ENCODE peak calls at places on chromosome 11, in four cellular contexts. N, F, S and G are unnamed samples.
A peak's percentile ranks its signal among the peaks of the same experiment; 100 is the strongest.

GRCh38 chr11:2470495-2470894 is 25.7 kb downstream of the KCNQ1 start:
- DNase-seq in N (no peak), F (no peak), S (peak; percentile 43), G (no peak)

GRCh38 chr11:130947481-130947880 is 31.2 kb upstream of the SNX19 start:
- DNase-seq in N (no peak), F (no peak), S (no peak), G (no peak)

GRCh38 chr11:16184588-16184987 is 171.8 kb downstream of the SOX6 start:
- DNase-seq in N (no peak), F (peak; percentile 11), S (no peak), G (peak; percentile 15)

GRCh38 chr11:11821899-11822298 is 19.9 kb upstream of the USP47 start:
- DNase-seq in N (no peak), F (no peak), S (no peak), G (no peak)

GRCh38 chr11:353315-353857 is 15.9 kb upstream of the B4GALNT4 start:
- DNase-seq in N (no peak), F (no peak), S (no peak), G (no peak)

GRCh38 chr11:83392556-83392955 is 106.4 kb upstream of the CCDC90B start:
- DNase-seq in N (no peak), F (no peak), S (no peak), G (no peak)

GRCh38 chr11:26330255-26330654 is 1.7 kb upstream of the ANO3 start:
- DNase-seq in N (no peak), F (no peak), S (no peak), G (peak; percentile 5)

GRCh38 chr11:504053-504993 is 2.7 kb downstream of the RNH1 start:
- DNase-seq in N (no peak), F (no peak), S (no peak), G (no peak)

GRCh38 chr11:11171285-11171684 is 181.8 kb downstream of the CSNK2A3 start:
- DNase-seq in N (no peak), F (no peak), S (no peak), G (no peak)